ENCODE peak calls at places on chromosomes 16 and 17, in four cellular contexts. K is H1, N is HEK293T, X is GM12878. W is an unnamed sample.

GRCh38 chr16:65572156-65572555 is 450.3 kb upstream of the CDH11 start:
- DNase-seq in X (no peak), N (no peak), K (no peak), W (no peak)

GRCh38 chr17:40952675-40953074 is 14.1 kb downstream of the KRT39 start:
- DNase-seq in N (no peak), X (no peak), K (no peak), W (no peak)

GRCh38 chr16:48158296-48158695 is 2.5 kb upstream of the ABCC12 start:
- DNase-seq in N (no peak), K (no peak), X (peak; percentile 48), W (no peak)

GRCh38 chr16:53172517-53172916 is 117.7 kb downstream of the CHD9 start:
- DNase-seq in X (no peak), K (no peak), N (no peak), W (no peak)

GRCh38 chr17:60599620-60600489 is at the start of gene PPM1D:
- DNase-seq in N (peak; percentile 99), K (peak; percentile 99), X (peak; percentile 92), W (peak; percentile 96)

GRCh38 chr17:79619636-79620206 is 8.9 kb upstream of the RBFOX3 start:
- DNase-seq in K (peak; percentile 33), X (no peak), N (no peak), W (no peak)

GRCh38 chr17:34683390-34683789 is 104.0 kb downstream of the TMEM132E start:
- DNase-seq in N (no peak), X (no peak), K (no peak), W (no peak)

GRCh38 chr17:59844884-59845594 is 47.7 kb downstream of the TUBD1 start:
- DNase-seq in X (no peak), K (no peak), N (no peak), W (no peak)

GRCh38 chr16:12440233-12440530 is 363.5 kb downstream of the CPPED1 start:
- DNase-seq in X (no peak), N (no peak), K (no peak), W (no peak)

GRCh38 chr16:995087-995486 is 13.5 kb downstream of the SOX8 start:
- DNase-seq in K (no peak), N (no peak), X (no peak), W (peak; percentile 35)

DNA sequence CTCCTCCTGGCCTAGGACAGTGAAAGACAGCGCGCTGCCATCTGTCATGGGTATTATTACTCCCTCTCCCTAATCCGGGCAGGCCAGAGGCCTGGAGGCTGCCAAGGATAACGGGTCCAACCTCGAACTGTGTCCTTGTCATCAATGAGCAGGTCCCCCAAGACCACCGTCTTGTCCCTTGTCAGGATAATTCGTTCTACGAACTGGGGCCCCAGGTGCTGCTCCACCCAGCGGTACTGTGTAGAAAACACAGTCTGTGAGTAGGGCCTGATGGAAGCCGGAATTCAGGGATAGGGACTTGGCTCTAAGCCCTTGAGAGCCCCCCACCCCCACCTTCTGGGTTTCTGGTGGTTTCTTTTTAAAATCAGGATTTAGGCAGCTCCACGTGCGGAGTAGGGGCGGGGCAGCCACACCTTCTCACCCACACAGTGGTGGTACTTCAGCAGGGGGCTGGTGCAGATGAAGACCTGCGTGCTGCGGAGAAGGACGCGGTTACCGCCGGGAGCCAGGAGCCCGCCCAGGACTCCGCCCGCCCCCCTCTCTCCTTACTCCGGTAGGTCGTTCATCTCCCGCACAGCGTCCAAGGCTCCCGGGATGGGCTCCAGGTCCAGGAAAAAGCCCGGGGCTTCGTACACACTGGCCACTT is 787 bp downstream of the NT5C start:
- DNase-seq in K (peak; percentile 79), N (peak; percentile 72), X (no peak), W (no peak)
- TF ChIP-seq SUZ12 in K (no peak), N (no peak), X (no peak), W (no peak)

GRCh38 chr17:15649861-15650391 is 30.4 kb upstream of the FBXW10B start:
- DNase-seq in X (no peak), N (peak; percentile 1), K (no peak), W (no peak)
- TF ChIP-seq SUZ12 in X (no peak), N (no peak), K (no peak), W (no peak)

GRCh38 chr17:17679243-17679642 is 2.0 kb upstream of the RAI1 start:
- DNase-seq in K (no peak), N (no peak), X (no peak), W (no peak)

GRCh38 chr17:17675416-17675815 is 5.8 kb upstream of the RAI1 start:
- DNase-seq in X (no peak), K (no peak), N (no peak), W (no peak)

GRCh38 chr17:17677299-17678040 is 3.8 kb upstream of the RAI1 start:
- DNase-seq in K (no peak), X (no peak), N (no peak), W (no peak)

GRCh38 chr17:17676752-17677151 is 4.5 kb upstream of the RAI1 start:
- DNase-seq in X (no peak), K (no peak), N (no peak), W (no peak)

GRCh38 chr17:17675925-17676534 is 5.2 kb upstream of the RAI1 start:
- DNase-seq in X (no peak), K (no peak), N (no peak), W (no peak)
- TF ChIP-seq SUZ12 in X (no peak), K (no peak), N (no peak), W (no peak)

GRCh38 chr17:77453613-77454559 is 313.1 kb downstream of the SEC14L1 start:
- DNase-seq in K (no peak), X (no peak), N (no peak), W (no peak)
- TF ChIP-seq SUZ12 in K (no peak), X (no peak), N (no peak), W (no peak)

GRCh38 chr16:88554711-88555264 is 15.4 kb upstream of the ZC3H18 start:
- DNase-seq in K (no peak), X (no peak), N (no peak), W (no peak)

GRCh38 chr16:88556294-88556988 is 13.8 kb upstream of the ZC3H18 start:
- DNase-seq in K (no peak), X (no peak), N (no peak), W (no peak)

GRCh38 chr16:88560722-88561484 is 9.3 kb upstream of the ZC3H18 start:
- DNase-seq in K (peak; percentile 74), X (no peak), N (no peak), W (no peak)

GRCh38 chr16:88561485-88562369 is 8.5 kb upstream of the ZC3H18 start:
- DNase-seq in K (peak; percentile 74), N (peak; percentile 68), X (no peak), W (no peak)

GRCh38 chr16:88558457-88559442 is 11.5 kb upstream of the ZC3H18 start:
- DNase-seq in K (no peak), X (no peak), N (peak; percentile 70), W (no peak)
- TF ChIP-seq SUZ12 in K (no peak), X (no peak), N (no peak), W (no peak)

DNA sequence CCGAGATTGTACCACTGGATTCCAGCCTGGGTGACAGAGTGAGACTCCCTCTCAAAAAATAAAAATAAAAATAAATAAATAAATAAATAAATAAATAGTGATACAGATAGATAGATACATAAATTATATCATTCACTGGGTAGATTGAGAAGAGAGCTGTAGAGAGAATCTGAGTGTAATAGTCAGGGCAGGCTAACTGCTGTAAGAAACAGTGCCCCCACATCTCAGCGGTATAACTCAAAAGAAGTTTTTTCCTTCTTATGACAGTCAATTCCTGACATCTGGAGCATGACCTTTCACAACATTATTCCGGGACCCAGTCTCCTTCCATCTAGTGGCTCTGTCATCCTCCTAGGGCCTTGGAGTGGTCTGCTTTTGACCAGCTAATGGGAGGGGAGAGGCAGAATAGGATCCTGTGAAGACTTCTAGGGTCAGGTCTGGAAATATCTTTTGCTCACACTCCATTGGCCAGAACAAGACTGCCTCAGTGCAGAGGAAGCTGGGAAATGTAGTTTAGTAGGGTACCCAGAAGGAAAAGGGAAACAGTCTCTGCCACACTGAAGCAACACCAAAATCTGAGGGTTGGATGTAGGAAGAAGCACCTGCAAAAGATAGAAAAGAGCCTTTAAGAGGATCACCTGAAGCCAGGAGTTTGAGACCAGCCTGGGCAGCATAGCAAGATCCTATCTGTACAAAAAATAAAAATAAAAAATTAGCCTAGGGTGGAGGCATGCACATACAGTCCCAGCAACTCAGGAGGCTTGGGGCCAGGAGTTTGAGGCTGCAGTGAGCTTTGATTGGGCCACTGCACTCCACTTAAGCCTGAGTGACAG is 3.0 kb upstream of the QPRT start:
- DNase-seq in K (no peak), X (no peak), N (peak; percentile 63), W (no peak)
- TF ChIP-seq SUZ12 in K (no peak), X (no peak), N (no peak), W (no peak)